ENCODE peak calls at places on chromosome 4, in ten cellular contexts. One of them, this sample, is unnamed.

GRCh38 chr4:148782284-148782683 is 340.1 kb upstream of the NR3C2 start:
- DNase-seq in NCI-H2171: no peak
- DNase-seq in NCI-H446: no peak
- DNase-seq in GM23248: no peak
- DNase-seq in EL: no peak
- DNase-seq in GM19239: no peak
- DNase-seq in Caco-2: peak
- DNase-seq in endothelial cell: no peak
- DNase-seq in HT1080: no peak
- DNase-seq in foreskin keratinocyte: no peak
- DNase-seq in this sample: no peak

GRCh38 chr4:89305028-89305427 is 2.6 kb downstream of the GPRIN3 start:
- DNase-seq in foreskin keratinocyte: no peak
- DNase-seq in EL: no peak
- DNase-seq in Caco-2: no peak
- DNase-seq in GM23248: no peak
- DNase-seq in GM19239: no peak
- DNase-seq in endothelial cell: no peak
- DNase-seq in NCI-H446: no peak
- DNase-seq in NCI-H2171: no peak
- DNase-seq in HT1080: no peak
- DNase-seq in this sample: no peak

GRCh38 chr4:55545133-55545532 is 1.6 kb downstream of the CLOCK start:
- DNase-seq in EL: peak
- DNase-seq in HT1080: peak
- DNase-seq in GM19239: no peak
- DNase-seq in GM23248: peak
- DNase-seq in foreskin keratinocyte: peak
- DNase-seq in NCI-H2171: peak
- DNase-seq in Caco-2: no peak
- DNase-seq in NCI-H446: no peak
- DNase-seq in endothelial cell: no peak
- DNase-seq in this sample: no peak

GRCh38 chr4:108031427-108032083 is 41.9 kb downstream of the HADH start:
- DNase-seq in GM23248: peak
- DNase-seq in EL: no peak
- DNase-seq in endothelial cell: no peak
- DNase-seq in foreskin keratinocyte: peak
- DNase-seq in Caco-2: no peak
- DNase-seq in HT1080: peak
- DNase-seq in GM19239: no peak
- DNase-seq in NCI-H2171: no peak
- DNase-seq in NCI-H446: no peak
- DNase-seq in this sample: no peak

GRCh38 chr4:165293061-165293460 is 34.4 kb upstream of the MSMO1 start:
- DNase-seq in NCI-H446: no peak
- DNase-seq in NCI-H2171: no peak
- DNase-seq in GM19239: no peak
- DNase-seq in GM23248: no peak
- DNase-seq in foreskin keratinocyte: peak
- DNase-seq in HT1080: no peak
- DNase-seq in EL: no peak
- DNase-seq in Caco-2: no peak
- DNase-seq in endothelial cell: no peak
- DNase-seq in this sample: no peak

GRCh38 chr4:76767983-76768382 is 130.0 kb downstream of the SOWAHB start:
- DNase-seq in NCI-H446: no peak
- DNase-seq in NCI-H2171: no peak
- DNase-seq in HT1080: no peak
- DNase-seq in foreskin keratinocyte: peak
- DNase-seq in EL: peak
- DNase-seq in endothelial cell: no peak
- DNase-seq in GM19239: no peak
- DNase-seq in GM23248: peak
- DNase-seq in Caco-2: peak
- DNase-seq in this sample: no peak

GRCh38 chr4:88054909-88055308 is 47.5 kb downstream of the PKD2 start:
- DNase-seq in EL: peak
- DNase-seq in NCI-H2171: no peak
- DNase-seq in Caco-2: peak
- DNase-seq in HT1080: peak
- DNase-seq in NCI-H446: no peak
- DNase-seq in endothelial cell: peak
- DNase-seq in GM19239: no peak
- DNase-seq in foreskin keratinocyte: peak
- DNase-seq in GM23248: peak
- DNase-seq in this sample: peak

GRCh38 chr4:18847276-18847890 is 825.8 kb upstream of the LCORL start:
- DNase-seq in endothelial cell: no peak
- DNase-seq in GM23248: no peak
- DNase-seq in Caco-2: no peak
- DNase-seq in EL: peak
- DNase-seq in foreskin keratinocyte: no peak
- DNase-seq in NCI-H2171: no peak
- DNase-seq in GM19239: no peak
- DNase-seq in HT1080: no peak
- DNase-seq in NCI-H446: peak
- DNase-seq in this sample: no peak

GRCh38 chr4:182994171-182994570 is 77.0 kb upstream of the DCTD start:
- DNase-seq in EL: no peak
- DNase-seq in GM19239: no peak
- DNase-seq in endothelial cell: no peak
- DNase-seq in Caco-2: no peak
- DNase-seq in GM23248: no peak
- DNase-seq in HT1080: no peak
- DNase-seq in foreskin keratinocyte: no peak
- DNase-seq in NCI-H446: no peak
- DNase-seq in NCI-H2171: no peak
- DNase-seq in this sample: no peak

GRCh38 chr4:125547842-125548241 is 233.1 kb downstream of the FAT4 start:
- DNase-seq in EL: no peak
- DNase-seq in NCI-H446: no peak
- DNase-seq in Caco-2: no peak
- DNase-seq in foreskin keratinocyte: no peak
- DNase-seq in GM23248: peak
- DNase-seq in NCI-H2171: no peak
- DNase-seq in HT1080: no peak
- DNase-seq in endothelial cell: no peak
- DNase-seq in GM19239: no peak
- DNase-seq in this sample: no peak

GRCh38 chr4:8477095-8477635 is 36.6 kb downstream of the TRMT44 start:
- DNase-seq in NCI-H2171: no peak
- DNase-seq in EL: no peak
- DNase-seq in NCI-H446: no peak
- DNase-seq in endothelial cell: no peak
- DNase-seq in GM19239: no peak
- DNase-seq in foreskin keratinocyte: no peak
- DNase-seq in Caco-2: no peak
- DNase-seq in GM23248: no peak
- DNase-seq in HT1080: no peak
- DNase-seq in this sample: no peak

This sample was measured in body of pancreas.